ENCODE peak calls at places on chromosomes 1 and 21, in ten cellular contexts. I is psoas muscle, J is astrocyte of the cerebellum, D is GM10248, G is PC-9, S is foreskin fibroblast, K is progenitor cell of endocrine pancreas, F is astrocyte of the spinal cord, R is neural crest cell, Y is uterus. C is an unnamed sample.

GRCh38 chr1:111980684-111981083 is 8.8 kb downstream of the KCND3 start:
- DNase-seq in I (no peak), J (no peak), D (no peak), G (no peak), S (no peak), K (no peak), F (no peak), R (no peak), Y (no peak), C (no peak)

GRCh38 chr1:230169454-230170152 is 102.6 kb downstream of the GALNT2 start:
- DNase-seq in I (no peak), J (no peak), D (no peak), G (no peak), S (no peak), K (no peak), F (no peak), R (no peak), Y (peak; percentile 3), C (no peak)

GRCh38 chr1:16960560-16961296 is 19.7 kb downstream of the MFAP2 start:
- DNase-seq in I (peak; percentile 89), J (no peak), D (peak; percentile 79), G (peak; percentile 63), S (peak; percentile 71), K (peak; percentile 90), F (peak; percentile 69), R (peak; percentile 87), Y (peak; percentile 85), C (peak; percentile 93)

GRCh38 chr1:156246762-156247459 is 945 bp downstream of the PAQR6 start:
- DNase-seq in I (peak; percentile 72), J (no peak), D (no peak), G (no peak), S (no peak), K (no peak), F (no peak), R (no peak), Y (no peak), C (no peak)

GRCh38 chr1:47393141-47393540 is 22.9 kb upstream of the FOXE3 start:
- DNase-seq in I (no peak), J (no peak), D (no peak), G (peak; percentile 56), S (no peak), K (no peak), F (no peak), R (no peak), Y (no peak), C (no peak)

GRCh38 chr1:83692524-83693336 is 306.2 kb downstream of the TTLL7 start:
- DNase-seq in I (no peak), J (no peak), D (peak; percentile 10), G (peak; percentile 30), S (peak; percentile 26), K (no peak), F (peak; percentile 10), R (peak; percentile 41), Y (no peak), C (peak; percentile 51)

GRCh38 chr1:157994081-157994581 is 686 bp downstream of the KIRREL1 start:
- DNase-seq in I (no peak), J (no peak), D (no peak), G (no peak), S (no peak), K (no peak), F (no peak), R (no peak), Y (peak; percentile 60), C (no peak)

GRCh38 chr21:20970691-20971090 is 27.5 kb upstream of the NCAM2 start:
- DNase-seq in I (no peak), J (no peak), D (no peak), G (no peak), S (no peak), K (no peak), F (no peak), R (no peak), Y (no peak), C (no peak)

GRCh38 chr1:31062867-31063380 is 2.6 kb downstream of the PUM1 start:
- DNase-seq in I (no peak), J (no peak), D (no peak), G (no peak), S (no peak), K (no peak), F (peak; percentile 8), R (no peak), Y (no peak), C (no peak)

GRCh38 chr21:19510057-19510456 is 1106.5 kb upstream of the TMPRSS15 start:
- DNase-seq in I (no peak), J (no peak), D (no peak), G (no peak), S (no peak), K (no peak), F (no peak), R (no peak), Y (no peak), C (no peak)

GRCh38 chr21:19507682-19508260 is 1104.2 kb upstream of the TMPRSS15 start:
- DNase-seq in I (no peak), J (no peak), D (no peak), G (no peak), S (no peak), K (no peak), F (no peak), R (no peak), Y (no peak), C (no peak)

GRCh38 chr21:19508844-19509243 is 1105.3 kb upstream of the TMPRSS15 start:
- DNase-seq in I (no peak), J (no peak), D (no peak), G (no peak), S (no peak), K (no peak), F (no peak), R (no peak), Y (no peak), C (no peak)

GRCh38 chr21:19508442-19508841 is 1104.9 kb upstream of the TMPRSS15 start:
- DNase-seq in I (no peak), J (no peak), D (no peak), G (no peak), S (no peak), K (no peak), F (no peak), R (no peak), Y (no peak), C (no peak)

GRCh38 chr21:19510653-19511052 is 1107.1 kb upstream of the TMPRSS15 start:
- DNase-seq in I (no peak), J (no peak), D (no peak), G (no peak), S (no peak), K (no peak), F (no peak), R (no peak), Y (no peak), C (no peak)
- TF ChIP-seq CTCF in I (no peak), J (no peak), D (no peak), G (no peak), S (no peak), K (peak; percentile 27), F (no peak), R (peak; percentile 37), Y (no peak), C (no peak)

DNA sequence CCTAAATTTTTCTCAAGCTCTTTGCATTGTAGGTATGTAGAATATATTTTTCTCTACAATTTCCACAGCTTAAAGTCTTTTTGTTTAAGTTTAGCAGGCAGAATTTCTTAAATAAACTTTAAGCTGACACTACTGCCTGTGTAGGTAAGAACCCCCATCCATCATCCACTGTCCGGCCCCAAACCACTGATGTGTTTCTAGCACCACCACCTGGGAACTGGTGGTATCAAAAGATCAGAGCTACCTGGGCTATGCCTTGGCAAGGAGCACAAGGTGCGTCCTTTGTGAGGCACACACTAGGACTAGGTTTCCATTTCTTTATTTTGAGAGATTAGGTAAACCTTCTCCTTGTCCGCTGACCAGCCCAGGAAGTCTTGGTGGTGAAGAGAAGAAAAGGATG is 10.5 kb upstream of the LELP1 start:
- DNase-seq in I (no peak), J (no peak), D (no peak), G (no peak), S (no peak), K (peak; percentile 37), F (no peak), R (no peak), Y (no peak), C (peak; percentile 26)
- TF ChIP-seq CTCF in I (no peak), J (peak; percentile 19), D (peak; percentile 50), G (peak; percentile 84), S (no peak), K (peak; percentile 75), F (peak; percentile 6), R (peak; percentile 69), Y (no peak), C (no peak)

GRCh38 chr1:64669098-64669675 is 75.7 kb upstream of the RAVER2 start:
- DNase-seq in I (no peak), J (no peak), D (no peak), G (peak; percentile 5), S (no peak), K (no peak), F (no peak), R (no peak), Y (no peak), C (no peak)

GRCh38 chr1:64664287-64664686 is 80.6 kb upstream of the RAVER2 start:
- DNase-seq in I (no peak), J (no peak), D (no peak), G (no peak), S (no peak), K (no peak), F (peak; percentile 10), R (peak; percentile 33), Y (no peak), C (no peak)

GRCh38 chr1:64659478-64659877 is 85.4 kb upstream of the RAVER2 start:
- DNase-seq in I (no peak), J (no peak), D (no peak), G (no peak), S (no peak), K (no peak), F (no peak), R (no peak), Y (no peak), C (no peak)

DNA sequence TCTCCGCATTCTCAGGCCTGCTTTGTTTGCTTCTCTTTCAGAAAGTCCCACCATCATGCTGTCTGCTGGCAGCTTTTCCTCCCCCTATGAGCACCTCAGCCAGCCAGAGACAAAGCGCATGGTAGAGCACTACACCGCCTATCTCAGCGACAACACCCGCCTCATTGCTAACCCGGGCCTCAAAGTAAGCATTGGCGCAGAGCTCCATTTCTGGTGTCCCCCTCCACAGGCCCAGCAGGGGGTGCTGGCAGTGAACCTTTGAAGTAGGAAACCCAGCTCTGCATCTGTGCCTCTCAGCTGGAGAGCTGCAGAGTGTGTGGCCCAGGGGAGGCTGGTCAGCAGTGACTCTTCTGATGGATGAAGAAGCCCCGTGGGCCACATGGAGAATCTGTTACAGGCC is 81.2 kb upstream of the RAVER2 start:
- DNase-seq in I (no peak), J (no peak), D (peak; percentile 10), G (no peak), S (no peak), K (no peak), F (peak; percentile 41), R (peak; percentile 36), Y (no peak), C (peak; percentile 75)
- TF ChIP-seq CTCF in I (no peak), J (peak; percentile 15), D (no peak), G (no peak), S (peak; percentile 19), K (peak; percentile 33), F (peak; percentile 35), R (peak; percentile 48), Y (no peak), C (peak; percentile 55)

DNA sequence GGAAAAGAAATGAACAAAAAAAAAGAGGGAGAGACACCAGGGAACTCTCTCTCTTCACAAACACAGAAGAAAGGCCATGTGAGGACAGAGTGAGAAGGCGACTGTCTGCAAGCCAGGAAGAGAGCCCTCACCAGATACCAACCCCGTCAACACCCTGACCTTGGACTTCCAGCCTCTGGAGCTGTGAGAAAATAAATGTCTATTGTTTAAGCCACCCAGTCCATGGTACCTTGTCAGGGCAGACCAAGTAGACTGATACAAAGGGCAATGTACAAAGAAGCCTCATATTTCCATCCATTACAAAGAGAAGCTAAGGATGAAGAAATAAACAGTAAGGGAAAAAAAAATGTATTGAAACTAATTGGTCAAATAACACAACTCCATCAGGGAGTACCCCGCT is 146.6 kb downstream of the ZNF281 start:
- DNase-seq in I (no peak), J (no peak), D (no peak), G (no peak), S (no peak), K (no peak), F (no peak), R (no peak), Y (no peak), C (no peak)
- TF ChIP-seq CTCF in I (no peak), J (no peak), D (no peak), G (no peak), S (no peak), K (no peak), F (no peak), R (no peak), Y (no peak), C (no peak)

C was measured in glutamatergic neuron.